ENCODE peak calls at places on chromosomes 6 and 20, in ten cellular contexts. M, G, Y, L, Z, Q, J, I, H and V are unnamed samples.

GRCh38 chr6:150537481-150537880 is 62.2 kb upstream of the PLEKHG1 start:
- DNase-seq in Z (no peak), G (no peak), L (no peak), Q (no peak), H (no peak), Y (no peak), I (no peak), M (no peak), J (no peak), V (no peak)

GRCh38 chr20:5767493-5768098 is 17.4 kb downstream of the SHLD1 start:
- DNase-seq in Y (no peak), M (no peak), Z (no peak), J (no peak), H (no peak), G (no peak), I (no peak), L (no peak), Q (no peak), V (no peak)

GRCh38 chr6:34381086-34381485 is 11.4 kb downstream of the NUDT3 start:
- DNase-seq in L (no peak), M (no peak), J (no peak), Q (no peak), Y (no peak), H (no peak), G (no peak), Z (no peak), I (no peak), V (no peak)

GRCh38 chr6:2719053-2719375 is 31.7 kb downstream of the MYLK4 start:
- DNase-seq in Z (no peak), J (no peak), Q (no peak), G (no peak), Y (no peak), H (no peak), L (no peak), M (no peak), I (no peak), V (no peak)

GRCh38 chr6:155943635-155944034 is 488.0 kb upstream of the NOX3 start:
- DNase-seq in J (no peak), Z (no peak), H (no peak), Q (no peak), G (no peak), I (no peak), M (no peak), Y (no peak), L (no peak), V (no peak)

GRCh38 chr20:32893878-32894483 is 35.3 kb downstream of the EFCAB8 start:
- DNase-seq in Q (no peak), J (peak), I (peak), H (peak), M (peak), L (peak), Z (no peak), Y (no peak), G (no peak), V (no peak)

GRCh38 chr20:23995905-23996666 is 7.5 kb upstream of the GGTLC1 start:
- DNase-seq in M (peak), J (peak), H (peak), Y (peak), Z (peak), L (peak), I (peak), Q (peak), G (peak), V (peak)

GRCh38 chr6:68876792-68877493 is 241.9 kb downstream of the ADGRB3 start:
- DNase-seq in Z (no peak), G (peak), L (no peak), J (peak), Q (peak), Y (no peak), M (no peak), I (no peak), H (peak), V (peak)

GRCh38 chr6:53767941-53768340 is 26.9 kb upstream of the LRRC1 start:
- DNase-seq in L (no peak), Y (no peak), Z (no peak), Q (no peak), J (no peak), M (no peak), H (no peak), I (no peak), G (no peak), V (no peak)

GRCh38 chr6:158754738-158755137 is 64.4 kb downstream of the EZR start:
- DNase-seq in Q (peak), Y (no peak), H (no peak), G (no peak), Z (no peak), I (no peak), L (no peak), J (no peak), M (no peak), V (peak)

GRCh38 chr6:154276810-154277577 is 79.6 kb downstream of the IPCEF1 start:
- DNase-seq in I (no peak), L (no peak), Z (peak), Q (peak), M (peak), J (peak), G (no peak), Y (no peak), H (peak), V (peak)

GRCh38 chr20:25496968-25497401 is 88.3 kb downstream of the NINL start:
- DNase-seq in G (no peak), L (no peak), Z (no peak), M (peak), I (no peak), H (no peak), J (no peak), Y (no peak), Q (no peak), V (no peak)

GRCh38 chr6:136087986-136088385 is 162.1 kb downstream of the MTFR2 start:
- DNase-seq in I (no peak), H (peak), J (no peak), Q (no peak), Y (no peak), M (no peak), L (no peak), G (no peak), Z (no peak), V (no peak)

GRCh38 chr6:24621626-24622360 is 24.2 kb downstream of the KIAA0319 start:
- DNase-seq in H (no peak), G (no peak), Y (no peak), Z (no peak), L (no peak), J (no peak), I (no peak), M (no peak), Q (no peak), V (no peak)

GRCh38 chr20:25254986-25255680 is 7.2 kb downstream of the PYGB start:
- DNase-seq in Y (peak), Z (no peak), L (no peak), J (no peak), Q (no peak), G (no peak), I (peak), H (no peak), M (no peak), V (peak)

GRCh38 chr6:128597004-128597403 is 76.6 kb upstream of the PTPRK start:
- DNase-seq in J (no peak), L (no peak), H (no peak), Y (no peak), M (no peak), I (no peak), G (no peak), Q (no peak), Z (no peak), V (no peak)

GRCh38 chr20:57040924-57041323 is 225.5 kb downstream of the BMP7 start:
- DNase-seq in Q (no peak), M (no peak), H (peak), G (peak), I (peak), J (no peak), Z (no peak), L (no peak), Y (no peak), V (no peak)

GRCh38 chr6:18405477-18406293 is 18.5 kb downstream of the RNF144B start:
- DNase-seq in H (peak), J (peak), Y (no peak), Z (no peak), L (no peak), I (no peak), G (peak), M (peak), Q (no peak), V (no peak)

GRCh38 chr20:20503788-20504528 is 136.1 kb downstream of the INSM1 start:
- DNase-seq in Y (no peak), M (no peak), H (no peak), L (no peak), I (no peak), Z (no peak), G (no peak), J (no peak), Q (no peak), V (no peak)

GRCh38 chr20:15179426-15180190 is 842.2 kb upstream of the FLRT3 start:
- DNase-seq in G (no peak), Y (peak), I (no peak), M (no peak), Z (no peak), J (no peak), H (no peak), Q (no peak), L (no peak), V (no peak)

GRCh38 chr6:146700078-146700686 is 101.4 kb downstream of the ADGB start:
- DNase-seq in J (peak), Y (no peak), Z (peak), I (peak), G (peak), L (peak), H (peak), Q (peak), M (peak), V (peak)

GRCh38 chr6:25311251-25311910 is 32.2 kb downstream of the CARMIL1 start:
- DNase-seq in Z (no peak), Q (no peak), L (no peak), H (peak), I (no peak), M (no peak), Y (no peak), G (peak), J (no peak), V (no peak)

GRCh38 chr6:150573041-150573681 is 26.5 kb upstream of the PLEKHG1 start:
- DNase-seq in G (no peak), Y (no peak), H (no peak), J (no peak), I (no peak), Q (no peak), M (no peak), L (no peak), Z (no peak), V (peak)

GRCh38 chr20:51322164-51322707 is 220.3 kb downstream of the NFATC2 start:
- DNase-seq in H (no peak), L (no peak), Y (no peak), Q (no peak), Z (no peak), I (no peak), G (no peak), M (no peak), J (no peak), V (no peak)

GRCh38 chr20:63091901-63092659 is 85.3 kb upstream of the BHLHE23 start:
- DNase-seq in Z (no peak), I (no peak), Q (no peak), G (no peak), M (no peak), H (no peak), Y (peak), L (no peak), J (no peak), V (no peak)

GRCh38 chr20:251352-251751 is 6.2 kb upstream of the DEFB132 start:
- DNase-seq in H (no peak), M (no peak), L (no peak), G (no peak), Z (no peak), J (no peak), Q (no peak), Y (no peak), I (no peak), V (no peak)

GRCh38 chr6:31652925-31653724 is 664 bp upstream of the BAG6 start:
- DNase-seq in I (peak), Y (peak), J (peak), L (peak), M (peak), H (peak), Z (peak), Q (no peak), G (no peak), V (peak)

GRCh38 chr6:90375681-90376439 is 79.2 kb upstream of the BACH2 start:
- DNase-seq in Z (no peak), I (peak), G (peak), L (no peak), M (no peak), Q (no peak), H (no peak), J (no peak), Y (no peak), V (no peak)

GRCh38 chr20:34500823-34501222 is 15.4 kb upstream of the DYNLRB1 start:
- DNase-seq in I (no peak), G (no peak), J (no peak), M (no peak), Y (no peak), Q (no peak), L (no peak), Z (no peak), H (no peak), V (no peak)

GRCh38 chr6:129251669-129252376 is 368.9 kb downstream of the LAMA2 start:
- DNase-seq in L (peak), G (peak), H (peak), M (peak), Q (peak), J (peak), Y (no peak), I (peak), Z (peak), V (peak)

GRCh38 chr6:145865595-145865994 is 51.0 kb upstream of the FBXO30 start:
- DNase-seq in Z (no peak), Q (no peak), J (no peak), G (no peak), M (no peak), L (no peak), Y (no peak), H (no peak), I (no peak), V (no peak)

GRCh38 chr6:139623382-139623781 is 248.9 kb upstream of the CITED2 start:
- DNase-seq in Y (no peak), J (no peak), M (no peak), I (no peak), L (no peak), G (no peak), H (no peak), Q (no peak), Z (no peak), V (no peak)

GRCh38 chr20:50427740-50428462 is 82.3 kb upstream of the PTPN1 start:
- DNase-seq in G (no peak), Y (peak), J (no peak), M (peak), L (no peak), Z (no peak), Q (no peak), H (no peak), I (peak), V (no peak)

GRCh38 chr6:154302111-154302752 is 54.4 kb downstream of the IPCEF1 start:
- DNase-seq in Z (no peak), J (no peak), Q (no peak), H (no peak), G (peak), Y (no peak), M (peak), L (no peak), I (peak), V (no peak)